ENCODE peak calls at places on chromosome 11, in eight cellular contexts. One of them, this sample, is unnamed. For H3K4me1, the result is how much of the 10 kb centered on the place peaks cover.

GRCh38 chr11:30992513-30992849 is 377.1 kb downstream of the DCDC1 start:
- DNase-seq in H1: no peak
- DNase-seq in neural progenitor cell: no peak
- DNase-seq in heart left ventricle: no peak
- DNase-seq in uterus: no peak
- DNase-seq in fibroblast of lung: peak
- DNase-seq in transverse colon: no peak
- DNase-seq in right atrium auricular region: no peak
- DNase-seq in this sample: no peak

GRCh38 chr11:68120212-68121066 is 749 bp downstream of the CHKA start:
- DNase-seq in H1: no peak
- DNase-seq in neural progenitor cell: peak
- DNase-seq in heart left ventricle: peak
- DNase-seq in uterus: peak
- DNase-seq in fibroblast of lung: peak
- DNase-seq in transverse colon: peak
- DNase-seq in right atrium auricular region: no peak
- DNase-seq in this sample: peak

GRCh38 chr11:99988105-99988907 is 698.8 kb upstream of the ARHGAP42 start:
- DNase-seq in H1: no peak
- DNase-seq in neural progenitor cell: no peak
- DNase-seq in heart left ventricle: no peak
- DNase-seq in uterus: no peak
- DNase-seq in fibroblast of lung: no peak
- DNase-seq in transverse colon: no peak
- DNase-seq in right atrium auricular region: no peak
- DNase-seq in this sample: peak

GRCh38 chr11:66840317-66841091 is 2.7 kb upstream of the RCE1 start:
- DNase-seq in H1: no peak
- DNase-seq in neural progenitor cell: no peak
- DNase-seq in heart left ventricle: no peak
- DNase-seq in uterus: no peak
- DNase-seq in fibroblast of lung: no peak
- DNase-seq in transverse colon: no peak
- DNase-seq in right atrium auricular region: peak
- DNase-seq in this sample: no peak

GRCh38 chr11:110921742-110922200 is 209.5 kb upstream of the ARHGAP20 start:
- DNase-seq in H1: no peak
- DNase-seq in neural progenitor cell: peak
- DNase-seq in heart left ventricle: no peak
- DNase-seq in uterus: peak
- DNase-seq in fibroblast of lung: peak
- DNase-seq in transverse colon: no peak
- DNase-seq in right atrium auricular region: no peak
- DNase-seq in this sample: no peak

GRCh38 chr11:15141381-15141780 is 26.7 kb downstream of the INSC start:
- DNase-seq in H1: no peak
- DNase-seq in neural progenitor cell: no peak
- DNase-seq in heart left ventricle: no peak
- DNase-seq in uterus: no peak
- DNase-seq in fibroblast of lung: no peak
- DNase-seq in transverse colon: no peak
- DNase-seq in right atrium auricular region: no peak
- DNase-seq in this sample: no peak

GRCh38 chr11:41659990-41660389 is 200.5 kb upstream of the LRRC4C start:
- DNase-seq in H1: no peak
- DNase-seq in neural progenitor cell: no peak
- DNase-seq in heart left ventricle: no peak
- DNase-seq in uterus: no peak
- DNase-seq in fibroblast of lung: peak
- DNase-seq in transverse colon: no peak
- DNase-seq in right atrium auricular region: no peak
- DNase-seq in this sample: no peak

GRCh38 chr11:1341928-1342524 is 32.6 kb upstream of the TOLLIP start:
- DNase-seq in H1: no peak
- DNase-seq in neural progenitor cell: no peak
- DNase-seq in heart left ventricle: no peak
- DNase-seq in uterus: no peak
- DNase-seq in fibroblast of lung: peak
- DNase-seq in transverse colon: no peak
- DNase-seq in right atrium auricular region: no peak
- DNase-seq in this sample: peak

GRCh38 chr11:7670631-7671030 is 2.7 kb downstream of the CYB5R2 start:
- DNase-seq in H1: no peak
- DNase-seq in neural progenitor cell: no peak
- DNase-seq in heart left ventricle: no peak
- DNase-seq in uterus: no peak
- DNase-seq in fibroblast of lung: no peak
- DNase-seq in transverse colon: no peak
- DNase-seq in right atrium auricular region: no peak
- DNase-seq in this sample: no peak

GRCh38 chr11:120629407-120629806 is 117.9 kb downstream of the GRIK4 start:
- DNase-seq in H1: peak
- DNase-seq in neural progenitor cell: no peak
- DNase-seq in heart left ventricle: no peak
- DNase-seq in uterus: no peak
- DNase-seq in fibroblast of lung: no peak
- DNase-seq in transverse colon: no peak
- DNase-seq in right atrium auricular region: no peak
- DNase-seq in this sample: no peak

GRCh38 chr11:69300124-69301032 is 6.4 kb downstream of the MYEOV start:
- DNase-seq in H1: no peak
- DNase-seq in neural progenitor cell: no peak
- DNase-seq in heart left ventricle: no peak
- DNase-seq in uterus: no peak
- DNase-seq in fibroblast of lung: peak
- DNase-seq in transverse colon: no peak
- DNase-seq in right atrium auricular region: no peak
- DNase-seq in this sample: no peak

GRCh38 chr11:69301491-69302401 is 7.8 kb downstream of the MYEOV start:
- DNase-seq in H1: no peak
- DNase-seq in neural progenitor cell: no peak
- DNase-seq in heart left ventricle: peak
- DNase-seq in uterus: no peak
- DNase-seq in fibroblast of lung: peak
- DNase-seq in transverse colon: peak
- DNase-seq in right atrium auricular region: no peak
- DNase-seq in this sample: no peak

GRCh38 chr11:69299572-69299971 is 5.6 kb downstream of the MYEOV start:
- DNase-seq in H1: no peak
- DNase-seq in neural progenitor cell: no peak
- DNase-seq in heart left ventricle: no peak
- DNase-seq in uterus: no peak
- DNase-seq in fibroblast of lung: no peak
- DNase-seq in transverse colon: no peak
- DNase-seq in right atrium auricular region: no peak
- DNase-seq in this sample: no peak

GRCh38 chr11:69302447-69302846 is 8.5 kb downstream of the MYEOV start:
- DNase-seq in H1: no peak
- DNase-seq in neural progenitor cell: no peak
- DNase-seq in heart left ventricle: no peak
- DNase-seq in uterus: no peak
- DNase-seq in fibroblast of lung: no peak
- DNase-seq in transverse colon: no peak
- DNase-seq in right atrium auricular region: no peak
- DNase-seq in this sample: no peak

DNA sequence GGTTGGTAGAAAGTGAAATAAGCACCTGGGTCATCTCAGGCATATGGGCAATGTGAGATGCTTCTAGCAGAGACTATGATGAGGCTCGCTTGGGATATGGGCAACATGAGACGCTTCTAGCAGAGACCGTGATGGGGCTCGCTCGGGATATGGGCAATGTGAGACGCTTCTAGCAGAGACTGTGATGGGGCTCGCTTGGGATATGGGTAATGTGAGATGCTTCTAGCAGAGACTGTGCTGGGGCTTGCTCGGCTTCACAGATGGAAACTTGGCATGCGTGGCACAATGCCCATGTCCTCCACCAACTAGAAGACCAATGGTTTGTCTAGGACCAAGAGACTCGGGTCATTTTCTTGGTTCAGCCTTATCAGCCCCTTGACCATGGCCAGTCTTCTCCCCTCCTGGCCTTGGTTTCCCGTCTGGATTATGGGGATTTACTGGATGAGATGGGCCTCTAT is 7.1 kb downstream of the MYEOV start:
- DNase-seq in H1: no peak
- DNase-seq in neural progenitor cell: no peak
- DNase-seq in heart left ventricle: no peak
- DNase-seq in uterus: no peak
- DNase-seq in fibroblast of lung: no peak
- DNase-seq in transverse colon: no peak
- DNase-seq in right atrium auricular region: no peak
- DNase-seq in this sample: no peak
- H3K4me1 ChIP-seq in H1: under half
- H3K4me1 ChIP-seq in neural progenitor cell: under half
- H3K4me1 ChIP-seq in heart left ventricle: under half
- H3K4me1 ChIP-seq in uterus: under half
- H3K4me1 ChIP-seq in fibroblast of lung: half or more
- H3K4me1 ChIP-seq in transverse colon: under half
- H3K4me1 ChIP-seq in right atrium auricular region: half or more
- H3K4me1 ChIP-seq in this sample: under half

GRCh38 chr11:122748968-122749687 is 89.2 kb upstream of the CRTAM start:
- DNase-seq in H1: no peak
- DNase-seq in neural progenitor cell: no peak
- DNase-seq in heart left ventricle: peak
- DNase-seq in uterus: no peak
- DNase-seq in fibroblast of lung: peak
- DNase-seq in transverse colon: peak
- DNase-seq in right atrium auricular region: peak
- DNase-seq in this sample: peak
- H3K4me1 ChIP-seq in H1: under half
- H3K4me1 ChIP-seq in neural progenitor cell: under half
- H3K4me1 ChIP-seq in heart left ventricle: under half
- H3K4me1 ChIP-seq in uterus: under half
- H3K4me1 ChIP-seq in fibroblast of lung: under half
- H3K4me1 ChIP-seq in transverse colon: under half
- H3K4me1 ChIP-seq in right atrium auricular region: under half
- H3K4me1 ChIP-seq in this sample: under half

DNA sequence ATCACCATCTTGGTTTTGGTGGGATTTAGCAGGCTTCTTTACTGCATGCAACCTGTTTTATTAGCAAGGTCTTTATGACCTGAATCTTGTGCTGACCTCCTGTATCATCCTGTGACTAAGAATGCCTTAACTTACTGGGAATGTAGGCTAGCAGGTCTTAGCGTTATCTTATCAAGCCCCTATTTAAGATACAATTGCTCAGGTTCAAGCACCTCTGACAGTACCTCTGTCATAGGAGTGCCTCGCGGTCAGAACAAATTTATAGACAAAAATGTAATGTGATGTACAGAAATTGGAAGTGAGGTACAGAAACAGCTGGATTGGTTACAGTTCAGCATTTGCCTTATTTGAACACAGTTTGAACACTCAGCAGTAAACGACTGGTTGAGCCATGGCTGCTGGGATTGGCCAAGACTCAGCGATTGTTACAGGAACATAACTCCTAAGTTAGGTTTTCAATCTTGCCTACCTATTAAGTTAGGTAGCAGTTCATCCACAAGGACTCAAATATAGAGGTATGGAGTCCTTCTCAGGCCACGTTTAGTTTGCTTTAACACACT is 16.2 kb upstream of the TMEM123 start:
- DNase-seq in H1: no peak
- DNase-seq in neural progenitor cell: no peak
- DNase-seq in heart left ventricle: no peak
- DNase-seq in uterus: no peak
- DNase-seq in fibroblast of lung: peak
- DNase-seq in transverse colon: no peak
- DNase-seq in right atrium auricular region: no peak
- DNase-seq in this sample: no peak
- H3K4me1 ChIP-seq in H1: under half
- H3K4me1 ChIP-seq in neural progenitor cell: under half
- H3K4me1 ChIP-seq in heart left ventricle: under half
- H3K4me1 ChIP-seq in uterus: under half
- H3K4me1 ChIP-seq in fibroblast of lung: under half
- H3K4me1 ChIP-seq in transverse colon: under half
- H3K4me1 ChIP-seq in right atrium auricular region: under half
- H3K4me1 ChIP-seq in this sample: under half

GRCh38 chr11:62880231-62880802 is 379 bp upstream of the SLC3A2 start:
- DNase-seq in H1: no peak
- DNase-seq in neural progenitor cell: no peak
- DNase-seq in heart left ventricle: peak
- DNase-seq in uterus: peak
- DNase-seq in fibroblast of lung: peak
- DNase-seq in transverse colon: no peak
- DNase-seq in right atrium auricular region: no peak
- DNase-seq in this sample: no peak

GRCh38 chr11:62882428-62882742 is 1.7 kb downstream of the SLC3A2 start:
- DNase-seq in H1: no peak
- DNase-seq in neural progenitor cell: no peak
- DNase-seq in heart left ventricle: no peak
- DNase-seq in uterus: no peak
- DNase-seq in fibroblast of lung: no peak
- DNase-seq in transverse colon: no peak
- DNase-seq in right atrium auricular region: no peak
- DNase-seq in this sample: no peak

GRCh38 chr11:62880803-62881578 is at the start of gene SLC3A2:
- DNase-seq in H1: peak
- DNase-seq in neural progenitor cell: peak
- DNase-seq in heart left ventricle: peak
- DNase-seq in uterus: peak
- DNase-seq in fibroblast of lung: peak
- DNase-seq in transverse colon: peak
- DNase-seq in right atrium auricular region: peak
- DNase-seq in this sample: peak

GRCh38 chr11:62882811-62883496 is 2.3 kb downstream of the SLC3A2 start:
- DNase-seq in H1: no peak
- DNase-seq in neural progenitor cell: no peak
- DNase-seq in heart left ventricle: no peak
- DNase-seq in uterus: no peak
- DNase-seq in fibroblast of lung: no peak
- DNase-seq in transverse colon: no peak
- DNase-seq in right atrium auricular region: no peak
- DNase-seq in this sample: no peak

DNA sequence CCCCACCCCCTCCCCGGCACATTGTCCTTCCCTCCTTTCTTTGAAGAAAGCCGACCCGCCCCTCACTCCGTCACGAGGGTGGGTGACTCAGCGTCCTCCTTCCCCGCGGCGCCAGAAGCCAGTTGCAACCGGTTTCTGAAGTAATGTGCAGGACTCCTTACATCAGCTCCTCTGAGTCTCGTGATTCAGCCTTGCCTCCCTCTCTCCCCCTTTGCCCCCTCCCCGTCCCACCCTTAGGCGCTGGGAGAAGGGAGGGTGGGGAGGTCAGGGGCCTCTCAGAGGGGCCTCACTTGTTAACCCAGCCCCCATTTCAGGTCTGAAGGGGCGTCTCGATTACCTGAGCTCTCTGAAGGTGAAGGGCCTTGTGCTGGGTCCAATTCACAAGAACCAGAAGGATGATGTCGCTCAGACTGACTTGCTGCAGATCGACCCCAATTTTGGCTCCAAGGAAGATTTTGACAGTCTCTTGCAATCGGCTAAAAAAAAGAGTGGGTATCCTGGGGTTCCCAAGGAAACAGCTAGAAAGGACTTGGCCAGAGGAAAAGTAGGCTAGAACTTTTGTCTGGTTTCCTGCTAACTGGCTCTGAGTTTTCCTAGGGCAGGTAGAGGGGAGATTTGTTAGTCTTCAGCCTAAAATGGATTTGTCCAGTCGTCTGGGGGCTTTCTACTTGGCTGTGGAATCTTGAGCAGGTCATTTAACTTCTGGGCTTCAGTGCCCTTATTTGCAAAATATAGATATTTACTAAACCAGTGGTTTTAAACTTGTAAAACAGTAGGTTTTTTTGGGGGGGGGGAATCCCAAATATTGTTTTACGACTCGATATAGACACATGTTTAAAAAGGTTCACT is 1.1 kb downstream of the SLC3A2 start:
- DNase-seq in H1: no peak
- DNase-seq in neural progenitor cell: peak
- DNase-seq in heart left ventricle: peak
- DNase-seq in uterus: peak
- DNase-seq in fibroblast of lung: peak
- DNase-seq in transverse colon: peak
- DNase-seq in right atrium auricular region: peak
- DNase-seq in this sample: peak
- H3K4me1 ChIP-seq in H1: under half
- H3K4me1 ChIP-seq in neural progenitor cell: under half
- H3K4me1 ChIP-seq in heart left ventricle: under half
- H3K4me1 ChIP-seq in uterus: under half
- H3K4me1 ChIP-seq in fibroblast of lung: under half
- H3K4me1 ChIP-seq in transverse colon: under half
- H3K4me1 ChIP-seq in right atrium auricular region: under half
- H3K4me1 ChIP-seq in this sample: under half